ENCODE peak calls at places on chromosomes 16 and 17, in five cellular contexts. One of them, this sample, is unnamed.

GRCh38 chr17:5915337-5915736 is 154.8 kb upstream of the WSCD1 start:
- DNase-seq in H1: no peak
- DNase-seq in H9: peak; percentile 15
- DNase-seq in mesenchymal stem cell: no peak
- DNase-seq in neuronal stem cell: no peak
- DNase-seq in this sample: no peak

GRCh38 chr16:47467501-47467900 is 6.4 kb downstream of the PHKB start:
- DNase-seq in mesenchymal stem cell: no peak
- DNase-seq in H9: no peak
- DNase-seq in neuronal stem cell: no peak
- DNase-seq in H1: no peak
- DNase-seq in this sample: peak; percentile 87

GRCh38 chr17:59111539-59111938 is 4.9 kb upstream of the TRIM37 start:
- DNase-seq in H1: no peak
- DNase-seq in neuronal stem cell: no peak
- DNase-seq in mesenchymal stem cell: no peak
- DNase-seq in H9: no peak
- DNase-seq in this sample: no peak

GRCh38 chr16:35642322-35642835 is 2183.0 kb downstream of the TP53TG3F start:
- DNase-seq in H1: no peak
- DNase-seq in neuronal stem cell: no peak
- DNase-seq in H9: no peak
- DNase-seq in mesenchymal stem cell: no peak
- DNase-seq in this sample: no peak

GRCh38 chr17:27613425-27613824 is 17.6 kb upstream of the LGALS9 start:
- DNase-seq in H1: no peak
- DNase-seq in neuronal stem cell: no peak
- DNase-seq in H9: no peak
- DNase-seq in mesenchymal stem cell: no peak
- DNase-seq in this sample: no peak

GRCh38 chr16:17161034-17161433 is 309.7 kb downstream of the XYLT1 start:
- DNase-seq in H9: no peak
- DNase-seq in mesenchymal stem cell: no peak
- DNase-seq in neuronal stem cell: peak; percentile 94
- DNase-seq in H1: no peak
- DNase-seq in this sample: no peak

GRCh38 chr16:48335961-48336360 is 49.3 kb downstream of the SIAH1 start:
- DNase-seq in H9: no peak
- DNase-seq in neuronal stem cell: no peak
- DNase-seq in H1: no peak
- DNase-seq in mesenchymal stem cell: peak; percentile 77
- DNase-seq in this sample: peak; percentile 80

GRCh38 chr17:20156196-20157077 is 147.3 kb downstream of the SPECC1 start:
- DNase-seq in mesenchymal stem cell: peak; percentile 60
- DNase-seq in H1: no peak
- DNase-seq in H9: no peak
- DNase-seq in neuronal stem cell: peak; percentile 29
- DNase-seq in this sample: peak; percentile 90

GRCh38 chr16:58515125-58515870 is at the start of gene SETD6:
- DNase-seq in mesenchymal stem cell: peak; percentile 89
- DNase-seq in H9: peak; percentile 87
- DNase-seq in H1: peak; percentile 67
- DNase-seq in neuronal stem cell: peak; percentile 82
- DNase-seq in this sample: peak; percentile 91

GRCh38 chr17:49132699-49133364 is at the start of gene B4GALNT2:
- DNase-seq in mesenchymal stem cell: peak; percentile 35
- DNase-seq in H9: peak; percentile 64
- DNase-seq in H1: no peak
- DNase-seq in neuronal stem cell: no peak
- DNase-seq in this sample: peak; percentile 62

GRCh38 chr16:81405702-81406113 is 38.9 kb upstream of the CMIP start:
- DNase-seq in H1: peak; percentile 53
- DNase-seq in neuronal stem cell: no peak
- DNase-seq in H9: peak; percentile 69
- DNase-seq in mesenchymal stem cell: peak; percentile 87
- DNase-seq in this sample: peak; percentile 98

GRCh38 chr17:17667231-17667630 is 14.0 kb upstream of the RAI1 start:
- DNase-seq in mesenchymal stem cell: no peak
- DNase-seq in H9: no peak
- DNase-seq in neuronal stem cell: no peak
- DNase-seq in H1: no peak
- DNase-seq in this sample: no peak

GRCh38 chr16:30948087-30948955 is 547 bp upstream of the ORAI3 start:
- DNase-seq in neuronal stem cell: peak; percentile 100
- DNase-seq in mesenchymal stem cell: peak; percentile 100
- DNase-seq in H9: peak; percentile 100
- DNase-seq in H1: peak; percentile 98
- DNase-seq in this sample: peak; percentile 85

GRCh38 chr17:65017375-65017774 is 39.2 kb downstream of the GNA13 start:
- DNase-seq in H9: peak; percentile 41
- DNase-seq in mesenchymal stem cell: peak; percentile 50
- DNase-seq in H1: no peak
- DNase-seq in neuronal stem cell: no peak
- DNase-seq in this sample: no peak

GRCh38 chr17:35242158-35242804 is 591 bp upstream of the SLFN5 start:
- DNase-seq in H9: peak; percentile 95
- DNase-seq in mesenchymal stem cell: no peak
- DNase-seq in neuronal stem cell: peak; percentile 51
- DNase-seq in H1: peak; percentile 43
- DNase-seq in this sample: peak; percentile 67

GRCh38 chr17:7541074-7541621 is 7.7 kb upstream of the TNFSF12 start:
- DNase-seq in H9: no peak
- DNase-seq in H1: no peak
- DNase-seq in mesenchymal stem cell: no peak
- DNase-seq in neuronal stem cell: no peak
- DNase-seq in this sample: no peak

GRCh38 chr17:34222732-34223486 is 32.2 kb upstream of the CCL2 start:
- DNase-seq in mesenchymal stem cell: no peak
- DNase-seq in H9: no peak
- DNase-seq in neuronal stem cell: no peak
- DNase-seq in H1: no peak
- DNase-seq in this sample: no peak

GRCh38 chr17:83057397-83057761 is 22.0 kb upstream of the METRNL start:
- DNase-seq in H9: peak; percentile 26
- DNase-seq in mesenchymal stem cell: no peak
- DNase-seq in neuronal stem cell: no peak
- DNase-seq in H1: no peak
- DNase-seq in this sample: no peak

GRCh38 chr17:1972429-1973160 is 52.5 kb downstream of the RTN4RL1 start:
- DNase-seq in mesenchymal stem cell: no peak
- DNase-seq in H1: no peak
- DNase-seq in neuronal stem cell: no peak
- DNase-seq in H9: no peak
- DNase-seq in this sample: no peak

GRCh38 chr17:56160395-56160889 is 7.2 kb downstream of the ANKFN1 start:
- DNase-seq in mesenchymal stem cell: no peak
- DNase-seq in H9: no peak
- DNase-seq in H1: no peak
- DNase-seq in neuronal stem cell: no peak
- DNase-seq in this sample: no peak

GRCh38 chr16:48378836-48379235 is 6.4 kb downstream of the SIAH1 start:
- DNase-seq in mesenchymal stem cell: peak; percentile 42
- DNase-seq in H1: no peak
- DNase-seq in H9: no peak
- DNase-seq in neuronal stem cell: no peak
- DNase-seq in this sample: no peak

GRCh38 chr17:2233441-2233947 is 70.1 kb downstream of the SMG6 start:
- DNase-seq in mesenchymal stem cell: peak; percentile 93
- DNase-seq in H9: no peak
- DNase-seq in H1: no peak
- DNase-seq in neuronal stem cell: no peak
- DNase-seq in this sample: no peak

GRCh38 chr17:30782206-30782605 is 42.3 kb downstream of the CRLF3 start:
- DNase-seq in neuronal stem cell: no peak
- DNase-seq in H9: no peak
- DNase-seq in H1: no peak
- DNase-seq in mesenchymal stem cell: no peak
- DNase-seq in this sample: no peak

GRCh38 chr16:74679983-74680382 is 13.3 kb upstream of the RFWD3 start:
- DNase-seq in mesenchymal stem cell: no peak
- DNase-seq in neuronal stem cell: no peak
- DNase-seq in H9: no peak
- DNase-seq in H1: no peak
- DNase-seq in this sample: no peak

GRCh38 chr17:8623591-8623990 is 6.9 kb downstream of the MYH10 start:
- DNase-seq in neuronal stem cell: no peak
- DNase-seq in mesenchymal stem cell: no peak
- DNase-seq in H1: no peak
- DNase-seq in H9: no peak
- DNase-seq in this sample: no peak

GRCh38 chr17:51258756-51259573 is 884 bp downstream of the MBTD1 start:
- DNase-seq in mesenchymal stem cell: peak; percentile 23
- DNase-seq in H9: peak; percentile 61
- DNase-seq in H1: no peak
- DNase-seq in neuronal stem cell: no peak
- DNase-seq in this sample: no peak

GRCh38 chr16:2033057-2033911 is 6.6 kb downstream of the NHERF2 start:
- DNase-seq in H9: no peak
- DNase-seq in H1: no peak
- DNase-seq in mesenchymal stem cell: peak; percentile 74
- DNase-seq in neuronal stem cell: no peak
- DNase-seq in this sample: no peak

GRCh38 chr16:6016530-6017184 is 919.1 kb upstream of the EEF2KMT start:
- DNase-seq in H9: peak; percentile 45
- DNase-seq in mesenchymal stem cell: no peak
- DNase-seq in neuronal stem cell: peak; percentile 59
- DNase-seq in H1: no peak
- DNase-seq in this sample: no peak

GRCh38 chr17:4900231-4901107 is 1.1 kb downstream of the C17orf107 start:
- DNase-seq in neuronal stem cell: no peak
- DNase-seq in mesenchymal stem cell: no peak
- DNase-seq in H9: peak; percentile 94
- DNase-seq in H1: no peak
- DNase-seq in this sample: peak; percentile 40

GRCh38 chr17:70808596-70808995 is 639.3 kb downstream of the KCNJ2 start:
- DNase-seq in mesenchymal stem cell: no peak
- DNase-seq in H1: no peak
- DNase-seq in H9: peak; percentile 37
- DNase-seq in neuronal stem cell: no peak
- DNase-seq in this sample: peak; percentile 16

GRCh38 chr16:30053376-30054015 is 12.1 kb upstream of the ALDOA start:
- DNase-seq in neuronal stem cell: no peak
- DNase-seq in H1: no peak
- DNase-seq in H9: no peak
- DNase-seq in mesenchymal stem cell: peak; percentile 62
- DNase-seq in this sample: peak; percentile 73

GRCh38 chr16:58128181-58128631 is 975 bp downstream of the CFAP20 start:
- DNase-seq in mesenchymal stem cell: no peak
- DNase-seq in H1: no peak
- DNase-seq in H9: no peak
- DNase-seq in neuronal stem cell: no peak
- DNase-seq in this sample: no peak

GRCh38 chr17:48545022-48545376 is at the start of gene HOXB2:
- DNase-seq in neuronal stem cell: no peak
- DNase-seq in mesenchymal stem cell: peak; percentile 87
- DNase-seq in H9: no peak
- DNase-seq in H1: no peak
- DNase-seq in this sample: no peak

GRCh38 chr16:57532251-57532625 is 4.1 kb downstream of the CCDC102A start:
- DNase-seq in mesenchymal stem cell: no peak
- DNase-seq in H9: no peak
- DNase-seq in neuronal stem cell: no peak
- DNase-seq in H1: no peak
- DNase-seq in this sample: no peak

GRCh38 chr16:67432491-67432890 is 1.6 kb downstream of the HSD11B2 start:
- DNase-seq in H1: no peak
- DNase-seq in mesenchymal stem cell: no peak
- DNase-seq in neuronal stem cell: no peak
- DNase-seq in H9: no peak
- DNase-seq in this sample: no peak
- H3K4ac ChIP-seq in H1: peak overlapping the region; percentile 84
- H3K4ac ChIP-seq in mesenchymal stem cell: no peak overlapping the region
- H3K4ac ChIP-seq in neuronal stem cell: no peak overlapping the region
- H3K4ac ChIP-seq in H9: no peak overlapping the region
- H3K4ac ChIP-seq in this sample: no peak overlapping the region

GRCh38 chr17:75650874-75651273 is 16.1 kb downstream of the RECQL5 start:
- DNase-seq in neuronal stem cell: no peak
- DNase-seq in H1: no peak
- DNase-seq in mesenchymal stem cell: no peak
- DNase-seq in H9: no peak
- DNase-seq in this sample: no peak
- H2BK12ac ChIP-seq in neuronal stem cell: no peak overlapping the region
- H2BK12ac ChIP-seq in H1: no peak overlapping the region
- H2BK12ac ChIP-seq in mesenchymal stem cell: no peak overlapping the region
- H2BK12ac ChIP-seq in H9: no peak overlapping the region
- H2BK12ac ChIP-seq in this sample: no peak overlapping the region

DNA sequence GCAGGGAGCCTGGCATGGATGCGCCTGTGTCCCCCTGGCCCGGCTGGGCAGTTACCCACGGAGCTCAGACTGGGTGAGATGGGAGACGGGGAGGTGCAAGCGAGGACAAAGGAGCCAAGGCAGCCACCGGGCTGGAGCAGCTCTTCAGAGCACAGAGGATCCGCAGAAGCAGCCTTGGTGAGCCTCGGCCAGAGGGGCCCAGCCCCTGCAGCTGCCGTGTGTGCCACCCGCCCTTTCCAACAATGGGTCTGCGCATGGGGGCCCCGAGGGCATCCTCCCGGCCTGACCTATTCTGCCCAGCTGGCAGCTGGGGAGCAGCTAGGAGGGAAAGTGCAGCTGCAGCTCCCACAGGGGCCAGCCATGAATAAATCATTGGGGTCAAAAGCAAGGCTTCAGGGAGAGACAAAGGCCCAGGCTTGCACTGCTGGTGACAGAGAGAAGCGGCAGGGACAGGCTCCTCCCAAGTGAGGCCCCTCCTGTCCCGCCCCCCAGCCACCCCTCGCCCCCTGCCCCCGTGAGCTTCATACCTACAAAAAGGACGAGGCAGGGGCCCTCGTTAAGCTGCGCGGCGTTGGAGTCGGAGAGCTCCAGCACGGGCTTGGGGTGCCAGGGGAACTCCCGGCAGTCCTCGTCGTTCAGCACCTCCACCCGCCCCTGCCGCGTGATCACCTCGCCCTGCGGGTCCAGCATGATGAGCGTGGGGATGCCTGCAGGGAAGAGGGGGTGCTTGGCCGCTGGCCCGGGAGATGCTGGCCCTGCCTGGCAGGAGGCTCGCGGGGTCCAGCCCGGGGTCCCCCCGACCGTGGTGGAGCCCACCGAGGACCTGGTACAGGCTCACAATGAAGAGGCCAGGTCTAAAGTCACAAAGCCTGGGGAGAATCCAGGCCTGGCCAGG is 22.6 kb downstream of the MRM3 start:
- DNase-seq in neuronal stem cell: no peak
- DNase-seq in H1: no peak
- DNase-seq in H9: no peak
- DNase-seq in mesenchymal stem cell: no peak
- DNase-seq in this sample: no peak
- H2BK5ac ChIP-seq in neuronal stem cell: no peak overlapping the region
- H2BK5ac ChIP-seq in H1: no peak overlapping the region
- H2BK5ac ChIP-seq in H9: no peak overlapping the region
- H2BK5ac ChIP-seq in mesenchymal stem cell: no peak overlapping the region
- H2BK5ac ChIP-seq in this sample: no peak overlapping the region

DNA sequence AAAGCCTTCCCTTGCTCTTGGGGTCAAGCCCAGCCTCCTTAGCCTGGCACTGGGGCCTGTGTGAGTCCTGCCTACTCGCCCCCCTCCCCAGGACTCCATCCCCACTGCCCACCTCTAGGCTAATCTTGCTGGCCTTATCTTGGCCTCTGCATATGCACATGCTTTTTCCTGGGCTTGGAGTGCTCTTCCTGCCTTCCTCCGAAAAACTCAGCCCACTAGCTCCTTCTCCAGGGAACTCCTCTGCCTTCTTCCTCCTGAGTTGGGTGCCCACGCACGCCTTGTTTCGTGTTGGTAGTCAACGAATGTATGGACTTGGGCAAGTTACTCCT is 16.5 kb downstream of the TBX2 start:
- DNase-seq in neuronal stem cell: no peak
- DNase-seq in H1: no peak
- DNase-seq in mesenchymal stem cell: no peak
- DNase-seq in H9: peak; percentile 36
- DNase-seq in this sample: no peak
- H3K4ac ChIP-seq in neuronal stem cell: no peak overlapping the region
- H3K4ac ChIP-seq in H1: no peak overlapping the region
- H3K4ac ChIP-seq in mesenchymal stem cell: no peak overlapping the region
- H3K4ac ChIP-seq in H9: no peak overlapping the region
- H3K4ac ChIP-seq in this sample: no peak overlapping the region

This sample was measured in trophoblast cell.